ENCODE peak calls at places on chromosomes 7 and 10, in six cellular contexts. C is astrocyte, Y is gastrocnemius medialis, D is aorta, W is left ventricle myocardium inferior, O is cardiac muscle cell. Z is an unnamed sample. For H3K9me3, the result is how much of the 10 kb centered on the place peaks cover.

GRCh38 chr10:119360181-119360921 is 153.0 kb downstream of the GRK5 start:
- DNase-seq in O (no peak), Y (no peak), D (peak), C (no peak), W (peak), Z (no peak)

GRCh38 chr10:61503051-61503450 is 49.9 kb upstream of the TMEM26 start:
- DNase-seq in O (no peak), W (no peak), D (no peak), Y (no peak), C (peak), Z (no peak)

GRCh38 chr7:30173058-30173897 is 38.5 kb downstream of the MTURN start:
- DNase-seq in C (peak), Y (peak), D (peak), O (peak), W (peak), Z (no peak)

GRCh38 chr7:135316648-135317313 is 83.1 kb downstream of the STRA8 start:
- DNase-seq in C (no peak), W (no peak), O (peak), D (peak), Y (no peak), Z (no peak)

GRCh38 chr10:126867567-126868365 is 37.5 kb upstream of the DOCK1 start:
- DNase-seq in C (peak), O (peak), W (no peak), D (no peak), Y (no peak), Z (no peak)

GRCh38 chr7:13293264-13294002 is 606.0 kb downstream of the ARL4A start:
- DNase-seq in C (peak), W (no peak), D (no peak), O (no peak), Y (no peak), Z (no peak)

GRCh38 chr10:101260764-101261341 is 31.6 kb upstream of the LBX1 start:
- DNase-seq in D (no peak), C (no peak), O (no peak), Y (no peak), W (no peak), Z (no peak)

GRCh38 chr10:17061418-17061817 is 68.2 kb downstream of the CUBN start:
- DNase-seq in Y (no peak), D (no peak), O (peak), C (peak), W (no peak), Z (no peak)

GRCh38 chr10:3074145-3074665 is 6.9 kb downstream of the PFKP start:
- DNase-seq in O (no peak), Y (no peak), D (no peak), C (peak), W (no peak), Z (no peak)

GRCh38 chr7:115749924-115750323 is 280.6 kb downstream of the TFEC start:
- DNase-seq in W (no peak), O (peak), C (peak), Y (no peak), D (no peak), Z (peak)

GRCh38 chr7:12715372-12716133 is 28.1 kb downstream of the ARL4A start:
- DNase-seq in W (peak), O (peak), Y (peak), D (no peak), C (peak), Z (peak)

GRCh38 chr10:103175580-103176285 is 17.3 kb downstream of the NT5C2 start:
- DNase-seq in C (no peak), D (no peak), O (no peak), Y (no peak), W (no peak), Z (no peak)

GRCh38 chr7:93442478-93443224 is 131.9 kb downstream of the CALCR start:
- DNase-seq in C (no peak), W (no peak), O (peak), D (no peak), Y (no peak), Z (no peak)

GRCh38 chr7:29764227-29764626 is 42.1 kb upstream of the WIPF3 start:
- DNase-seq in O (no peak), Y (peak), C (no peak), D (no peak), W (no peak), Z (no peak)

GRCh38 chr7:131327049-131327625 is 539 bp upstream of the MKLN1 start:
- DNase-seq in W (no peak), O (peak), D (no peak), Y (peak), C (peak), Z (peak)

GRCh38 chr7:142969183-142969582 is 7.0 kb upstream of the KEL start:
- DNase-seq in Y (no peak), C (no peak), W (no peak), D (no peak), O (no peak), Z (no peak)

GRCh38 chr7:98826811-98827231 is 43.0 kb downstream of the TMEM130 start:
- DNase-seq in W (peak), Y (peak), D (peak), C (no peak), O (no peak), Z (no peak)

GRCh38 chr7:106346167-106346677 is 61.4 kb upstream of the NAMPT start:
- DNase-seq in O (no peak), Y (no peak), C (no peak), W (no peak), D (no peak), Z (no peak)
- H3K9me3 ChIP-seq in O (under half), Y (under half), C (under half), W (half or more), D (under half), Z (under half)

GRCh38 chr10:133182190-133182589 is 22.2 kb downstream of the KNDC1 start:
- DNase-seq in Y (no peak), O (no peak), C (no peak), D (no peak), W (no peak), Z (no peak)

GRCh38 chr10:133184591-133185244 is 24.7 kb downstream of the KNDC1 start:
- DNase-seq in C (no peak), D (no peak), O (no peak), Y (no peak), W (no peak), Z (peak)

GRCh38 chr10:133183646-133184378 is 23.8 kb downstream of the KNDC1 start:
- DNase-seq in W (no peak), O (no peak), C (no peak), D (no peak), Y (no peak), Z (peak)

GRCh38 chr10:133180915-133181639 is 21.1 kb downstream of the KNDC1 start:
- DNase-seq in Y (no peak), D (no peak), O (no peak), C (no peak), W (no peak), Z (peak)

DNA sequence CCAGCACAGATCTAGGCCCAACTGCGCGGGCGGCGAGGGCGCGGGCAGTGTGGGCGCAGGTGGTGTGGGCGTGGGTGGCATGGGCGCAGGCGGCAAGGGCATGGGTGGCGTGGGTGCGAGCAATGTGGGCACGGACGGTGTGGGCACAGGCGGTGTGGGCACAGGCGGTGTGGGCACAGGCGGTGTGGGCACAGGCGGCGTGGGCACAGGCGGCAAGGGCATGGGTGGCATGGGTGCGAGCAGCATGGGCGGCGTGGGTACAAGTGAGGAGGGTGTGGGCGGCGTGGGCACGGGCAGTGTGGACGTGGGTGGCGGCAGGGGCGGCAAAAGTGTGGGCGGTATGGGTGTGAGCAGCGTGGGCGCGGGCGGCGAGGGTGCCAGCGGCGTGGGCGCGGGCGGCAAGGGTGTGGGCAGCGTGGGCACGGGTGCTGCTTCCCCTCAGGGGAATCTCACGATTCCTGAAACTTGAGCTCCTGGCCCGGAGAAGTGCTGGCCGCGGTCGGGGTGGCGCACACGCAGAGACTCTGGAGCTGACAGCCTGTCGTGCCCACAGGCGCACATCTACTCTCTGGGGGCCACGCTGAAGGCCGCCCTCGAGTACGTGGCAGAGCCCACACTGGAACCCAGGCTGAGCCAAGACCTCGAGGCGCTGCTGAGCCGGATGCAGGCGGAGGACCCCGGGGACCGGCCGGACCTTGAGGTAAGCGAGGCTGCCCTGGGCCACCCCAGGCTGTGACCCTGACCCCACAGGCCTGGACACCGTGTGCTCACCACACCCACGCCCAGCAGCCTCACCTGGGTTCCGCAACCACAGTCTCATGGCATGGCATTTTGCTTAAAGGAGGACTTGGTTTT is 23.0 kb downstream of the KNDC1 start:
- DNase-seq in O (no peak), C (no peak), D (no peak), Y (no peak), W (no peak), Z (peak)
- H3K9me3 ChIP-seq in O (under half), C (under half), D (under half), Y (under half), W (under half), Z (under half)

GRCh38 chr10:42519079-42519478 is 119.3 kb downstream of the ZNF33B start:
- DNase-seq in O (no peak), Y (no peak), W (no peak), D (no peak), C (no peak), Z (no peak)
- H3K9me3 ChIP-seq in O (under half), Y (under half), W (half or more), D (under half), C (under half), Z (under half)

DNA sequence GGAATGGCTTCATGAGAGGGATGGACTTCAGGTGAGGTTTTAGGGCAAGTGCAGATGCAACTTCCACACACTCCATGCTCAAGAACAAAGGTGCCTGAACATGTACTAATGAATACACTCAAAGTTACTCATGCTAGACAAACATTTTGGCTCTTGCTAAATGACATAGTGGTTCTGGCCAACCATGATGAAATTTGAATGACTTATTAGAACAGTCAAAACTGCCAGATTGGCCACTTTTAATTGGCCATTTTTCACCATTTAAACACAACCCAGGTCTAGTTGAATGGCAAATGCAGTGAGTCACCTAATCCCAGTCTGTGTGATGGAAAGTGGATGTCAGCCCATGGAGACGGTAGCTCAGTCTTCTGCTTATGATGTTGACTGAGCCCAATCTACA is 4.9 kb upstream of the PTPRN2 start:
- DNase-seq in W (no peak), D (no peak), O (no peak), C (no peak), Y (no peak), Z (no peak)
- H3K9me3 ChIP-seq in W (under half), D (under half), O (under half), C (under half), Y (under half), Z (under half)

GRCh38 chr7:146131701-146132100 is 15.1 kb downstream of the CNTNAP2 start:
- DNase-seq in D (no peak), W (no peak), C (no peak), O (no peak), Y (no peak), Z (no peak)

GRCh38 chr7:146126767-146127509 is 10.3 kb downstream of the CNTNAP2 start:
- DNase-seq in D (no peak), W (no peak), C (no peak), O (no peak), Y (no peak), Z (no peak)

GRCh38 chr7:146129296-146129695 is 12.7 kb downstream of the CNTNAP2 start:
- DNase-seq in O (no peak), D (no peak), Y (no peak), C (no peak), W (no peak), Z (no peak)

GRCh38 chr7:146129997-146130396 is 13.4 kb downstream of the CNTNAP2 start:
- DNase-seq in O (no peak), W (no peak), D (no peak), Y (no peak), C (no peak), Z (peak)
- H3K9me3 ChIP-seq in O (under half), W (under half), D (under half), Y (under half), C (under half), Z (under half)

GRCh38 chr7:158186406-158186805 is 401.2 kb downstream of the PTPRN2 start:
- DNase-seq in Y (no peak), O (no peak), D (no peak), W (no peak), C (no peak), Z (no peak)
- H3K9me3 ChIP-seq in Y (under half), O (under half), D (under half), W (under half), C (under half), Z (under half)

DNA sequence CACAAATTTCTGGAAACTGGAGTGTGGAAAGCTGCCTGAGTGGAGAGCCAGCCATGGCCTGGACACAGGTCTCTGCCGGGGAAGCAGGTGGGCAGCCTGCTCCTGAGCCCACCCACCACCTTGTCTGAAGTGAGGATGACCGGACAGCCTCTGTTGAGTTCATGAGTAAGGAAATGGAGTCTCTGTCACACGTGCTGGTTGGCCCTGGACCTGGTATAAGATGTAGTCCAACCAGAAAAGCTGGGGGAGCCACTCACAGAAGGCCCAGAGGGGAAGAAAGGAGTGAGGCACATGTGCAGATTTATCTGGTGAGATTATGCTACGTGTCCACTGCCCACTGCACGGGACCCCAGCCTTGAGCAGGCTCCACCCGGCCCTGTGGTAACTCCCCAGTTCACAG is 383.5 kb downstream of the GRID1 start:
- DNase-seq in O (no peak), W (no peak), Y (no peak), C (no peak), D (no peak), Z (no peak)
- H3K9me3 ChIP-seq in O (under half), W (under half), Y (under half), C (under half), D (under half), Z (under half)

DNA sequence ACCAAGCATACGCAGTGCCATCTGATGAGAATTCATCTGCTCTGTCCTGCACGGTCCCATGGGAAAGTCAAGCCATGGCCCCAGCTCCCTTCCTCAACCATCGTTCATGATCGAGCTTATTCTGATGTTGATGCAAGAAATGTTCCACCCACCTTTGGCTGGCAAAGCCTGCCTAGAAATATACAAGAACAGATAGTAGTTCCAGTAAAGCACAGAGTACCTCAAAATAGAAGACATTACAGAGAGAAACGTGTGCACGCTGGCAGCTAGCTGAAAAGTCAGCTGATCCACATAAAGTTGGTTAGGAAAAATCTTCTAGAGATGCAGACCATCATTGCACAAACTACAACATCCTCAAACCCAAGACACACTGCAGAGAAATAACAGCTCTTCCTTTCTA is 127.0 kb downstream of the PTPRN2 start:
- DNase-seq in C (no peak), W (no peak), D (no peak), Y (no peak), O (no peak), Z (no peak)
- H3K9me3 ChIP-seq in C (under half), W (under half), D (under half), Y (under half), O (under half), Z (under half)

GRCh38 chr7:128869138-128869943 is 6.7 kb downstream of the ATP6V1F start:
- DNase-seq in O (peak), W (peak), C (peak), D (peak), Y (peak), Z (peak)
- H3K9me3 ChIP-seq in O (under half), W (under half), C (under half), D (under half), Y (under half), Z (under half)

DNA sequence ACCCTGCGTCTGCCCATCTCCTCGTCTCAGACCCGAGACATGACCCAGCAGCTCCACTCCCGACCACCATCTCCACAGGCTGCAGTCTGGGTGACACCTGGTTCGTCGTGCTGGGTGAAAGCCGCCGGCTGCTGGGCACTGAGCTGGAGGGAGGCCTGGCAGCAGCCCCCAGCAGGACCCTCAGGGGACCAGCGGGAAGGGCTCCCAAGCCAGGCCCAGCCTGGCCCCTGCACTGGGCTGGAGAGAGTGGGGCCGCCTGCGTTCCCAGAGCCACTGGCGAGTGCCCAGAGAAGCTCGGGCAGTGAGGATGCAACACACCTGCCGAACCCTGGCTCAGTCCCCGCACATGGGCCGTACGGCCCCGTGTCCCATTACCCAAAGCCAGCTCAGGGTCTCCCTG is 21.3 kb downstream of the CFAP46 start:
- DNase-seq in Y (no peak), O (no peak), W (no peak), C (no peak), D (peak), Z (peak)
- H3K9me3 ChIP-seq in Y (under half), O (under half), W (under half), C (under half), D (under half), Z (under half)

Z was measured in left lung.